ENCODE peak calls at places on chromosomes 12 and 14, in eight cellular contexts. R is NCI-H345; S is cardiac muscle cell; T is AG08396; H is activated CD4-positive, CD25-positive, alpha-beta regulatory T cell treated with anti-CD3 and anti-CD28 coated beads, Interleukin-2, amount 50 U/mL, for 16 hours; G is hypothalamus; N is NCI-H1694 treated with DMSO at 0.1 percent for 48 hours; B is Caco-2. D is an unnamed sample.

GRCh38 chr14:65926504-65926903 is 514.0 kb downstream of the FUT8 start:
- DNase-seq in R (no peak), S (no peak), T (no peak), H (no peak), G (no peak), N (no peak), B (no peak), D (no peak)

GRCh38 chr14:103607039-103607668 is 21.9 kb upstream of the KLC1 start:
- DNase-seq in R (peak), S (peak), T (peak), H (no peak), G (peak), N (peak), B (peak), D (peak)

GRCh38 chr12:52252728-52253328 is 19.8 kb downstream of the KRT7 start:
- DNase-seq in R (no peak), S (no peak), T (no peak), H (no peak), G (no peak), N (no peak), B (no peak), D (no peak)

GRCh38 chr12:46084666-46085631 is 94.6 kb upstream of the SCAF11 start:
- DNase-seq in R (no peak), S (no peak), T (no peak), H (no peak), G (no peak), N (no peak), B (no peak), D (no peak)

GRCh38 chr12:19572920-19573558 is 133.7 kb downstream of the AEBP2 start:
- DNase-seq in R (peak), S (peak), T (peak), H (no peak), G (no peak), N (peak), B (peak), D (peak)

GRCh38 chr12:12133785-12134184 is 63.0 kb downstream of the BCL2L14 start:
- DNase-seq in R (no peak), S (no peak), T (no peak), H (no peak), G (no peak), N (no peak), B (no peak), D (no peak)

GRCh38 chr12:16198884-16199283 is 78.6 kb downstream of the SLC15A5 start:
- DNase-seq in R (no peak), S (no peak), T (no peak), H (no peak), G (no peak), N (no peak), B (no peak), D (no peak)

GRCh38 chr14:67582061-67582460 is 18.0 kb downstream of the PIGH start:
- DNase-seq in R (no peak), S (no peak), T (no peak), H (no peak), G (no peak), N (no peak), B (no peak), D (no peak)

GRCh38 chr12:90682398-90682797 is 272.6 kb downstream of the CCER1 start:
- DNase-seq in R (no peak), S (no peak), T (peak), H (no peak), G (no peak), N (no peak), B (no peak), D (no peak)

GRCh38 chr12:52921488-52922165 is 16.8 kb upstream of the KRT8 start:
- DNase-seq in R (no peak), S (no peak), T (no peak), H (no peak), G (no peak), N (no peak), B (no peak), D (no peak)

GRCh38 chr14:98195256-98195655 is 1076.7 kb downstream of the BCL11B start:
- DNase-seq in R (no peak), S (no peak), T (no peak), H (no peak), G (no peak), N (no peak), B (no peak), D (no peak)

GRCh38 chr14:50935126-50936090 is 8.9 kb downstream of the PYGL start:
- DNase-seq in R (no peak), S (no peak), T (no peak), H (no peak), G (no peak), N (no peak), B (no peak), D (no peak)

GRCh38 chr14:58639842-58640484 is 2.2 kb downstream of the DACT1 start:
- DNase-seq in R (peak), S (peak), T (peak), H (no peak), G (no peak), N (peak), B (peak), D (peak)